ENCODE peak calls at places on chromosomes 4 and X, in nine cellular contexts. H, Y, M, U, O, T, V, Z and S are unnamed samples.

GRCh38 chr4:153207561-153207960 is 3.3 kb downstream of the TRIM2 start:
- DNase-seq in H (no peak), Y (peak), M (no peak), U (peak), O (no peak), T (no peak), V (peak), Z (no peak), S (no peak)

GRCh38 chr4:127698789-127699200 is 31.4 kb upstream of the SLC25A31 start:
- DNase-seq in H (no peak), Y (peak), M (no peak), U (peak), O (no peak), T (no peak), V (peak), Z (no peak), S (no peak)

GRCh38 chrX:50988649-50989048 is 78.1 kb downstream of the BMP15 start:
- DNase-seq in H (no peak), Y (peak), M (no peak), U (peak), O (peak), T (no peak), V (peak), Z (no peak), S (no peak)

GRCh38 chr4:124931050-124931449 is 218.5 kb upstream of the ANKRD50 start:
- DNase-seq in H (no peak), Y (no peak), M (no peak), U (peak), O (no peak), T (no peak), V (peak), Z (no peak), S (no peak)

GRCh38 chrX:31092476-31092875 is 20.6 kb upstream of the FTHL17 start:
- DNase-seq in H (no peak), Y (no peak), M (no peak), U (peak), O (no peak), T (no peak), V (no peak), Z (no peak), S (no peak)

GRCh38 chr4:1661695-1662094 is 22.4 kb downstream of the FAM53A start:
- DNase-seq in H (no peak), Y (no peak), M (no peak), U (no peak), O (peak), T (no peak), V (peak), Z (no peak), S (no peak)

GRCh38 chrX:131812847-131813825 is 210.0 kb upstream of the STK26 start:
- DNase-seq in H (no peak), Y (no peak), M (peak), U (peak), O (peak), T (no peak), V (no peak), Z (peak), S (peak)

GRCh38 chr4:176271749-176272148 is 2.7 kb upstream of the ASB5 start:
- DNase-seq in H (no peak), Y (peak), M (no peak), U (peak), O (no peak), T (no peak), V (peak), Z (no peak), S (no peak)

GRCh38 chr4:2330119-2331042 is 68.5 kb upstream of the MXD4 start:
- DNase-seq in H (no peak), Y (no peak), M (no peak), U (peak), O (no peak), T (peak), V (peak), Z (no peak), S (no peak)

GRCh38 chrX:46777971-46778810 is 19.3 kb upstream of the SLC9A7 start:
- DNase-seq in H (no peak), Y (no peak), M (no peak), U (peak), O (peak), T (no peak), V (peak), Z (no peak), S (no peak)

GRCh38 chr4:137558951-137559350 is 26.7 kb upstream of the PCDH18 start:
- DNase-seq in H (no peak), Y (no peak), M (no peak), U (peak), O (no peak), T (no peak), V (peak), Z (no peak), S (no peak)

GRCh38 chrX:119325456-119325855 is 73.7 kb upstream of the SLC25A43 start:
- DNase-seq in H (no peak), Y (no peak), M (no peak), U (no peak), O (no peak), T (no peak), V (peak), Z (no peak), S (no peak)

GRCh38 chr4:114694770-114695169 is 96.2 kb downstream of the UGT8 start:
- DNase-seq in H (no peak), Y (peak), M (no peak), U (peak), O (peak), T (no peak), V (peak), Z (no peak), S (no peak)

GRCh38 chr4:158322119-158322518 is 111.8 kb downstream of the TMEM144 start:
- DNase-seq in H (no peak), Y (no peak), M (no peak), U (no peak), O (peak), T (no peak), V (no peak), Z (no peak), S (no peak)

GRCh38 chr4:64781737-64782326 is 372.6 kb upstream of the TECRL start:
- DNase-seq in H (no peak), Y (peak), M (no peak), U (peak), O (peak), T (no peak), V (peak), Z (no peak), S (no peak)